ENCODE peak calls at places on chromosomes 4 and X, in six cellular contexts. K, T, X, F, R and S are unnamed samples.

GRCh38 chr4:128571747-128572146 is 237.8 kb upstream of the JADE1 start:
- DNase-seq in K (no peak), R (no peak), T (peak), F (peak), X (no peak), S (peak)

GRCh38 chrX:148784859-148785655 is 284.6 kb downstream of the AFF2 start:
- DNase-seq in K (no peak), T (no peak), X (peak), R (no peak), F (no peak), S (no peak)

GRCh38 chr4:3498901-3499510 is 33.2 kb downstream of the LRPAP1 start:
- DNase-seq in X (no peak), F (no peak), T (no peak), R (no peak), K (no peak), S (no peak)

GRCh38 chrX:46589977-46590723 is 16.6 kb downstream of the CHST7 start:
- DNase-seq in X (no peak), R (no peak), K (no peak), F (no peak), T (no peak), S (peak)

GRCh38 chr4:149715822-149716585 is 99.6 kb downstream of the IQCM start:
- DNase-seq in K (no peak), R (no peak), T (no peak), X (no peak), F (peak), S (no peak)

GRCh38 chr4:55851885-55852284 is 1.6 kb upstream of the EXOC1 start:
- DNase-seq in K (peak), X (peak), R (no peak), T (no peak), F (no peak), S (no peak)

GRCh38 chrX:118655561-118656246 is 71.7 kb upstream of the IL13RA1 start:
- DNase-seq in R (no peak), X (no peak), K (no peak), F (no peak), T (no peak), S (peak)

GRCh38 chrX:143988356-143988755 is 104.5 kb downstream of the UBE2NL start:
- DNase-seq in F (no peak), K (no peak), R (no peak), T (no peak), X (no peak), S (no peak)

GRCh38 chr4:108049406-108049805 is 59.7 kb downstream of the HADH start:
- DNase-seq in R (no peak), K (no peak), X (no peak), T (no peak), F (no peak), S (no peak)

DNA sequence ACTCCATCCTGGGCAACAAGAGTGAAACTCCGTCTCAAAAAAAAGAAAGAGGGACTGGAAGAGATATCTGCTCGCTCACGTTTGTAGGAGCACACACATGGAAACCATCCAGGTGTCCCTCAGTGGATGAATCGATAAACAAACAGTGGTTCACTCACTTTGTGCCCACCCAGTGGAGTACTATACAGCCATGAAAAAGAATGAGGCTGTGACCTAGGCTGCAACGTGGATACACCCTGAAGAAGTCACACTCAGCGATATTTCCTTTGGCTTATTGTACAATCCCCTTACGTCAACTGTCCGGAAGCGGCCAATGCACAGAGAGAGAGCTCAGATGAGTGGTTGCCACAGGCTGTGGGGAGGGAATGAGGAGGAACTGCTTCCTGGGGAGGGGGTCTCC is 82.3 kb upstream of the PPP2R3B start:
- DNase-seq in F (no peak), X (no peak), T (no peak), R (no peak), K (no peak), S (no peak)
- TF ChIP-seq CTCF in F (no peak), X (no peak), T (no peak), R (no peak), K (no peak), S (no peak)

GRCh38 chrX:119996069-119996468 is 52.5 kb upstream of the NKAP start:
- DNase-seq in K (no peak), T (no peak), R (no peak), F (no peak), X (no peak), S (no peak)

GRCh38 chrX:119990409-119990994 is 47.0 kb upstream of the NKAP start:
- DNase-seq in R (no peak), F (no peak), X (peak), K (no peak), T (no peak), S (no peak)

GRCh38 chrX:119986203-119986602 is 42.7 kb upstream of the NKAP start:
- DNase-seq in X (no peak), R (no peak), T (no peak), F (no peak), K (no peak), S (no peak)

GRCh38 chrX:119989905-119990408 is 46.4 kb upstream of the NKAP start:
- DNase-seq in T (no peak), R (no peak), F (no peak), X (peak), K (no peak), S (no peak)

GRCh38 chrX:119990995-119991787 is 47.6 kb upstream of the NKAP start:
- DNase-seq in T (no peak), X (peak), K (no peak), F (no peak), R (no peak), S (no peak)
- H3K4me3 ChIP-seq in T (no peak), X (peak), K (peak), F (peak), R (peak), S (no peak)

DNA sequence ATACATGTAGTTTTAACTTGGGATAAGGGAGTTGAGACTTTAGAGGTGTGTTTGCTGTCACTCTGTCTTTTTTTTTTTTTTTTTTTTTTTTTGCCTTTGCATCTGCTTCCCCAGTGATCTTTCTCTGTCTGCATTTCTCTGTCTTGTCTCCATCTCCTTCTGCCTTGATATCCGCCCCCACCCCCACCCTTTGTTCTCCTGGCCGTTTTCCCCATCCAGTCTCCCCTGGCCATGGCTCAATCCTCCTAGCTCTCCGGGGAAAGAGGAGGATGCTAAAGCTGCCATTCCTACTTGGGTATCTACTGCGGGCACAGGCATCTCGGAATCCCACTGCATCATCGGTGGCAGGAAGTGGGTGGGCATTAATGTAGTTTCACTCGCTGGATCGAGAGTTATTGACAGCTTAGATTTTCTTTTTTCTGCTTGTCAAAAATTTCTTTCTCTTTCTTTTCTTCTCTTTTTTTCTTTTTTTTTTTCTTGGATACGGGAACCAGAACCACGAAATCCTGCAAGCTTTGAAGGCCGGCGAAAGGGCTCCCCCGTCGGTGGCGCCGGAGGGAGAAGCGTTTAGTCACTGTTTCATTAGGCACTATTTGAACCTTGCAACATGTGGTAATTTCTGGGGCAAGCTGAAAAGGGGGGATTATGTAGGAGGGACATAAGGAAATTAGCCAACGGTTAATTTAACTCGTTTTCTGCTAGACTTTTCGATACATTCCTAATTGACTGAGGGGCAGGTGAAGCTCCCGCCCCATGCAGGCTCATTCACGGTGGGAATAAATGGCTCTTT is 8.2 kb downstream of the GSX2 start:
- DNase-seq in K (no peak), R (no peak), F (no peak), T (no peak), X (peak), S (no peak)
- TF ChIP-seq CTCF in K (no peak), R (no peak), F (no peak), T (no peak), X (peak), S (no peak)

GRCh38 chrX:133365886-133366611 is 49.2 kb downstream of the GPC4 start:
- DNase-seq in X (no peak), F (no peak), K (no peak), T (no peak), R (no peak), S (peak)
- H3K4me3 ChIP-seq in X (no peak), F (no peak), K (no peak), T (no peak), R (no peak), S (no peak)

DNA sequence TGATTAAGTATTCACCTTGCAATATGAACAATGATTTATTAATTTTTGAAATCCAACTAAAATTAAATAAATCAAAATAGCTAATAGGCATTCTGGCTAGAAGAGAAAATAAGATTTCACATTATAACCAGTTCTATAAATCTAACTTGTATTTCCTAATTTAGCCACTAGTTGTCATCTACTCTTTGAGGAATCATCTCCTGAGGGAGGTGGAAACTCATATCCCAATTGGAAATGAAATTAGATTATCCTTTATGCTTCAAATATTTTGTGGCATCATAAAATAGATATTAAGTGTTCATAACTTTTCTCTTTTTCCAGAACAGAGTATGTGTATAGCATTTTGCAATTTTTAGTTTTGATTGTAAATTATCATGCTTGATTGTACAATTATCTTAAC is 558.5 kb upstream of the DIAPH2 start:
- DNase-seq in T (no peak), R (no peak), K (no peak), F (no peak), X (no peak), S (no peak)
- TF ChIP-seq CTCF in T (peak), R (no peak), K (no peak), F (no peak), X (peak), S (no peak)

GRCh38 chrX:119759333-119759766 is 962 bp downstream of the SOWAHD start:
- DNase-seq in T (no peak), F (no peak), R (no peak), X (peak), K (no peak), S (no peak)
- H3K4me3 ChIP-seq in T (no peak), F (peak), R (peak), X (peak), K (no peak), S (no peak)

DNA sequence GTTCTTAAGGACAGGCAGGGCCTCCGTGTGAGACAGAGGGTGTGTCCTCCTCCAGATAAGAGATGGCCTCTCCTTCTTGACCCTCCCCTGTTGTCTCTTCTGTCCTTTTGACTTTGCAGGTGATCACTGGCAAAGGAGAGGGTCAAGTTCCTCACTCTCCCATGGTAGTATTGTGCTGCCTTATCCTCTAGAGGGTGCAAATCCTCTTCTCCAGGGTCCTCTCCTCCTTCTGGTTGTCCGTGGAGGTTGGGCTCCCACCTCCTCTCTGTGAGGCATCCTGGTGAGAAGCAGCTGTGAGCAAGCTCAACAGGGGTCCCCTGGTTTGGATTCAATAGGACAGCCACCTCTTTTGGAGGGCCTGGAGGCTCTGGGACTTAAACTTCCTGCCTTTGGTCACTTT is 44.8 kb downstream of the ZNF182 start:
- DNase-seq in F (no peak), R (no peak), X (peak), T (no peak), K (no peak), S (no peak)
- TF ChIP-seq CTCF in F (no peak), R (no peak), X (peak), T (no peak), K (peak), S (no peak)

GRCh38 chr4:39133623-39134022 is 48.7 kb upstream of the WDR19 start:
- DNase-seq in K (no peak), X (no peak), T (no peak), F (no peak), R (no peak), S (no peak)

DNA sequence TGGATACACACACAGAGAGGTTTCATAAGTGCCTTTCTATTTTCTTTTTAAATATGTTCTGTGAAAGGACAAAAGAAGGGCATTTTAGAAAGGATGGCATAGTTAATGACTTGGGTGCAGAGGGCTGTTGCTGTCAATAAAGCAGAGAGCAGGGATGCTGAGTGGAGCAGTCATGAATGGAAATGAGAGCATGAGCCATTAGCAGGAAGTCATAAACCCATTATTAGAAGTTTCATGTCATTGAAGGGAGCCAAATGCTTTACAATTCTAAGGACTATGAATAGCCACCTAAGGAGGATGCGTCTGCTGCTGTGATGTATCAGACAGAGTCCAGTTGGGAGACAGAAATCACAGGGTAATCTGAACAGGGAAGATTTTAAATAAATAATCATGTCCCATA is 47.7 kb upstream of the WDR19 start:
- DNase-seq in F (no peak), R (no peak), T (no peak), K (no peak), X (no peak), S (no peak)
- H3K4me3 ChIP-seq in F (no peak), R (no peak), T (no peak), K (no peak), X (no peak), S (no peak)

GRCh38 chr4:110586137-110586850 is 36.6 kb downstream of the PITX2 start:
- DNase-seq in X (no peak), T (no peak), R (no peak), F (no peak), K (no peak), S (peak)
- TF ChIP-seq CTCF in X (peak), T (peak), R (no peak), F (no peak), K (no peak), S (peak)